ENCODE peak calls at places on chromosomes 13 and 19, in five cellular contexts. F is RCC 7860; I is activated CD8-positive, alpha-beta memory T cell treated with anti-CD3 and anti-CD28 coated beads for 48 hours; D is stromal cell of bone marrow; A is left ventricle myocardium inferior. T is an unnamed sample.

GRCh38 chr13:32031025-32031814 is at the start of gene FRY:
- DNase-seq in F (no peak), I (peak), D (no peak), A (peak), T (peak)

GRCh38 chr13:33285420-33286124 is at the start of gene STARD13:
- DNase-seq in F (peak), I (no peak), D (peak), A (peak), T (peak)

GRCh38 chr19:17648097-17648660 is 40.0 kb downstream of the UNC13A start:
- DNase-seq in F (no peak), I (no peak), D (no peak), A (no peak), T (no peak)

GRCh38 chr13:26529441-26529840 is 28.0 kb upstream of the WASF3 start:
- DNase-seq in F (no peak), I (no peak), D (peak), A (peak), T (peak)

GRCh38 chr13:41827507-41828213 is 133.2 kb downstream of the VWA8 start:
- DNase-seq in F (peak), I (no peak), D (peak), A (no peak), T (peak)

GRCh38 chr19:37077615-37077928 is 661 bp upstream of the ZNF420 start:
- DNase-seq in F (no peak), I (no peak), D (no peak), A (no peak), T (no peak)

GRCh38 chr13:52450012-52450792 is at the start of gene VPS36:
- DNase-seq in F (peak), I (peak), D (peak), A (peak), T (peak)

GRCh38 chr13:60162096-60162495 is 1.6 kb downstream of the DIAPH3 start:
- DNase-seq in F (no peak), I (no peak), D (no peak), A (no peak), T (no peak)

GRCh38 chr19:28012361-28012760 is 1200.6 kb downstream of the UQCRFS1 start:
- DNase-seq in F (no peak), I (no peak), D (no peak), A (no peak), T (no peak)

GRCh38 chr19:30896551-30896950 is 452.7 kb downstream of the TSHZ3 start:
- DNase-seq in F (no peak), I (no peak), D (no peak), A (no peak), T (no peak)

GRCh38 chr19:46551175-46551574 is 50.0 kb upstream of the CALM3 start:
- DNase-seq in F (no peak), I (no peak), D (no peak), A (no peak), T (no peak)

GRCh38 chr13:50713849-50714248 is 129.6 kb downstream of the DLEU7 start:
- DNase-seq in F (peak), I (no peak), D (peak), A (no peak), T (peak)

GRCh38 chr19:49624967-49625910 is 14.7 kb downstream of the RRAS start:
- DNase-seq in F (no peak), I (no peak), D (no peak), A (no peak), T (no peak)

GRCh38 chr19:10878253-10878652 is 6.9 kb downstream of the CARM1 start:
- DNase-seq in F (no peak), I (no peak), D (no peak), A (no peak), T (no peak)

GRCh38 chr13:51601601-51602348 is 17.5 kb downstream of the WDFY2 start:
- DNase-seq in F (no peak), I (no peak), D (no peak), A (no peak), T (no peak)

GRCh38 chr13:98495627-98496238 is 81.2 kb downstream of the STK24 start:
- DNase-seq in F (no peak), I (no peak), D (no peak), A (no peak), T (no peak)

GRCh38 chr19:17323973-17324327 is 10.7 kb downstream of the ANO8 start:
- DNase-seq in F (no peak), I (no peak), D (no peak), A (no peak), T (no peak)

GRCh38 chr13:100658363-100658762 is 16.2 kb downstream of the TMTC4 start:
- DNase-seq in F (no peak), I (no peak), D (no peak), A (no peak), T (no peak)

GRCh38 chr13:76292031-76292430 is 594.2 kb downstream of the KCTD12 start:
- DNase-seq in F (no peak), I (no peak), D (no peak), A (no peak), T (no peak)

GRCh38 chr19:46000497-46001246 is 5.4 kb downstream of the CCDC61 start:
- DNase-seq in F (no peak), I (peak), D (no peak), A (peak), T (no peak)

GRCh38 chr19:12841094-12841493 is 2.8 kb downstream of the MAST1 start:
- DNase-seq in F (no peak), I (no peak), D (no peak), A (no peak), T (no peak)

GRCh38 chr19:41939861-41940442 is 11.7 kb upstream of the ERFL start:
- DNase-seq in F (no peak), I (no peak), D (no peak), A (no peak), T (no peak)

GRCh38 chr13:80030491-80030890 is 310.4 kb downstream of the SPRY2 start:
- DNase-seq in F (no peak), I (no peak), D (no peak), A (no peak), T (peak)

GRCh38 chr13:48252176-48252575 is 19.2 kb downstream of the ITM2B start:
- DNase-seq in F (no peak), I (no peak), D (no peak), A (no peak), T (no peak)

GRCh38 chr13:98443329-98443728 is 133.6 kb downstream of the STK24 start:
- DNase-seq in F (peak), I (no peak), D (peak), A (no peak), T (peak)

GRCh38 chr19:7914598-7915045 is at the start of gene TGFBR3L:
- DNase-seq in F (no peak), I (no peak), D (no peak), A (no peak), T (no peak)

GRCh38 chr13:30696278-30697176 is 38.8 kb upstream of the ALOX5AP start:
- DNase-seq in F (peak), I (no peak), D (no peak), A (peak), T (peak)

T was measured in lung microvascular endothelial cell.